ENCODE peak calls at places on chromosomes 2 and 18, in ten cellular contexts. One of them, this sample, is unnamed.

GRCh38 chr2:44579837-44580230 is 218.1 kb downstream of the CAMKMT start:
- DNase-seq in NCI-H774: no peak
- DNase-seq in cardiac fibroblast: no peak
- DNase-seq in NCI-H1105: no peak
- DNase-seq in lung microvascular endothelial cell: no peak
- DNase-seq in mesothelial cell of epicardium: no peak
- DNase-seq in CD8-positive, alpha-beta T cell: no peak
- DNase-seq in COLO829: no peak
- DNase-seq in Right ventricle myocardium superior: no peak
- DNase-seq in NCI-H748 treated with DMSO at 0.1 percent for 48 hours: no peak
- DNase-seq in this sample: no peak

GRCh38 chr18:35513181-35513932 is 15.6 kb upstream of the INO80C start:
- DNase-seq in lung microvascular endothelial cell: no peak
- DNase-seq in CD8-positive, alpha-beta T cell: no peak
- DNase-seq in NCI-H1105: no peak
- DNase-seq in COLO829: no peak
- DNase-seq in NCI-H774: no peak
- DNase-seq in mesothelial cell of epicardium: no peak
- DNase-seq in cardiac fibroblast: peak
- DNase-seq in Right ventricle myocardium superior: peak
- DNase-seq in NCI-H748 treated with DMSO at 0.1 percent for 48 hours: no peak
- DNase-seq in this sample: no peak

GRCh38 chr18:46046126-46046525 is 25.9 kb downstream of the PSTPIP2 start:
- DNase-seq in mesothelial cell of epicardium: no peak
- DNase-seq in CD8-positive, alpha-beta T cell: no peak
- DNase-seq in NCI-H774: no peak
- DNase-seq in Right ventricle myocardium superior: no peak
- DNase-seq in cardiac fibroblast: no peak
- DNase-seq in NCI-H1105: no peak
- DNase-seq in lung microvascular endothelial cell: no peak
- DNase-seq in NCI-H748 treated with DMSO at 0.1 percent for 48 hours: no peak
- DNase-seq in COLO829: no peak
- DNase-seq in this sample: no peak

GRCh38 chr2:5515693-5516092 is 176.5 kb upstream of the SOX11 start:
- DNase-seq in lung microvascular endothelial cell: no peak
- DNase-seq in COLO829: no peak
- DNase-seq in cardiac fibroblast: no peak
- DNase-seq in NCI-H748 treated with DMSO at 0.1 percent for 48 hours: no peak
- DNase-seq in Right ventricle myocardium superior: no peak
- DNase-seq in NCI-H1105: no peak
- DNase-seq in NCI-H774: no peak
- DNase-seq in CD8-positive, alpha-beta T cell: no peak
- DNase-seq in mesothelial cell of epicardium: no peak
- DNase-seq in this sample: no peak

GRCh38 chr2:239561448-239562001 is 160.7 kb upstream of the HDAC4 start:
- DNase-seq in cardiac fibroblast: no peak
- DNase-seq in CD8-positive, alpha-beta T cell: no peak
- DNase-seq in mesothelial cell of epicardium: no peak
- DNase-seq in COLO829: no peak
- DNase-seq in NCI-H748 treated with DMSO at 0.1 percent for 48 hours: no peak
- DNase-seq in NCI-H1105: no peak
- DNase-seq in lung microvascular endothelial cell: no peak
- DNase-seq in Right ventricle myocardium superior: peak
- DNase-seq in NCI-H774: no peak
- DNase-seq in this sample: peak

GRCh38 chr2:237904806-237905599 is 45.6 kb downstream of the RAMP1 start:
- DNase-seq in cardiac fibroblast: peak
- DNase-seq in NCI-H1105: no peak
- DNase-seq in COLO829: no peak
- DNase-seq in NCI-H774: no peak
- DNase-seq in mesothelial cell of epicardium: no peak
- DNase-seq in lung microvascular endothelial cell: no peak
- DNase-seq in CD8-positive, alpha-beta T cell: no peak
- DNase-seq in NCI-H748 treated with DMSO at 0.1 percent for 48 hours: no peak
- DNase-seq in Right ventricle myocardium superior: peak
- DNase-seq in this sample: peak

GRCh38 chr2:40332096-40332826 is 119.6 kb downstream of the SLC8A1 start:
- DNase-seq in NCI-H748 treated with DMSO at 0.1 percent for 48 hours: no peak
- DNase-seq in mesothelial cell of epicardium: peak
- DNase-seq in COLO829: peak
- DNase-seq in CD8-positive, alpha-beta T cell: no peak
- DNase-seq in NCI-H1105: no peak
- DNase-seq in Right ventricle myocardium superior: no peak
- DNase-seq in NCI-H774: no peak
- DNase-seq in cardiac fibroblast: peak
- DNase-seq in lung microvascular endothelial cell: peak
- DNase-seq in this sample: peak

GRCh38 chr18:10252952-10253680 is 201.3 kb upstream of the APCDD1 start:
- DNase-seq in CD8-positive, alpha-beta T cell: no peak
- DNase-seq in mesothelial cell of epicardium: no peak
- DNase-seq in lung microvascular endothelial cell: no peak
- DNase-seq in NCI-H748 treated with DMSO at 0.1 percent for 48 hours: no peak
- DNase-seq in Right ventricle myocardium superior: no peak
- DNase-seq in NCI-H774: peak
- DNase-seq in NCI-H1105: no peak
- DNase-seq in cardiac fibroblast: no peak
- DNase-seq in COLO829: no peak
- DNase-seq in this sample: no peak

GRCh38 chr2:21268197-21268870 is 144.6 kb downstream of the TDRD15 start:
- DNase-seq in mesothelial cell of epicardium: no peak
- DNase-seq in CD8-positive, alpha-beta T cell: no peak
- DNase-seq in COLO829: no peak
- DNase-seq in lung microvascular endothelial cell: no peak
- DNase-seq in Right ventricle myocardium superior: peak
- DNase-seq in NCI-H748 treated with DMSO at 0.1 percent for 48 hours: no peak
- DNase-seq in NCI-H774: no peak
- DNase-seq in cardiac fibroblast: no peak
- DNase-seq in NCI-H1105: no peak
- DNase-seq in this sample: no peak